ENCODE peak calls at places on chromosomes 12 and 14, in seven cellular contexts. V is A549, L is GM06990, W is bronchial epithelial cell, P is HL-60, K is IMR-90, F is dorsolateral prefrontal cortex. I is an unnamed sample.

GRCh38 chr12:31958601-31959000 is 614 bp upstream of the RESF1 start:
- DNase-seq in V (peak), L (no peak), W (no peak), P (no peak), K (no peak), F (no peak), I (no peak)

GRCh38 chr12:25769076-25769945 is 189.2 kb upstream of the RASSF8 start:
- DNase-seq in V (peak), L (no peak), W (peak), P (no peak), K (peak), F (no peak), I (peak)

GRCh38 chr14:58331111-58331510 is 32.8 kb downstream of the ARID4A start:
- DNase-seq in V (peak), L (peak), W (peak), P (peak), K (peak), F (peak), I (peak)

GRCh38 chr12:110254971-110255540 is 26.0 kb upstream of the ATP2A2 start:
- DNase-seq in V (no peak), L (no peak), W (no peak), P (no peak), K (no peak), F (no peak), I (no peak)

GRCh38 chr12:67937822-67938221 is 51.4 kb upstream of the IFNG-AS1 start:
- DNase-seq in V (no peak), L (no peak), W (no peak), P (no peak), K (no peak), F (no peak), I (no peak)

GRCh38 chr12:109715310-109716091 is 1.9 kb downstream of the FAM222A start:
- DNase-seq in V (peak), L (no peak), W (no peak), P (no peak), K (no peak), F (no peak), I (no peak)

GRCh38 chr14:74169906-74170305 is 69.3 kb upstream of the VSX2 start:
- DNase-seq in V (no peak), L (no peak), W (no peak), P (no peak), K (no peak), F (no peak), I (no peak)

GRCh38 chr14:68894802-68895201 is 84.3 kb downstream of the ACTN1 start:
- DNase-seq in V (no peak), L (no peak), W (peak), P (no peak), K (peak), F (no peak), I (no peak)

GRCh38 chr12:41663487-41664258 is 475.6 kb downstream of the PDZRN4 start:
- DNase-seq in V (peak), L (no peak), W (peak), P (no peak), K (peak), F (no peak), I (no peak)

GRCh38 chr14:20485900-20486299 is 16.7 kb downstream of the PNP start:
- DNase-seq in V (no peak), L (no peak), W (no peak), P (no peak), K (no peak), F (no peak), I (no peak)

GRCh38 chr12:45912774-45913173 is 77.6 kb downstream of the SCAF11 start:
- DNase-seq in V (no peak), L (no peak), W (no peak), P (no peak), K (no peak), F (no peak), I (no peak)

GRCh38 chr14:92651106-92651792 is 97.2 kb downstream of the LGMN start:
- DNase-seq in V (no peak), L (peak), W (no peak), P (peak), K (no peak), F (no peak), I (no peak)

GRCh38 chr12:42410345-42410744 is 84.4 kb downstream of the PPHLN1 start:
- DNase-seq in V (no peak), L (no peak), W (peak), P (no peak), K (no peak), F (no peak), I (no peak)

GRCh38 chr14:55117816-55118441 is 11.1 kb upstream of the LGALS3 start:
- DNase-seq in V (no peak), L (no peak), W (peak), P (no peak), K (no peak), F (no peak), I (peak)

GRCh38 chr12:12683725-12684124 is 12.3 kb downstream of the GPR19 start:
- DNase-seq in V (no peak), L (no peak), W (no peak), P (no peak), K (no peak), F (peak), I (no peak)

GRCh38 chr14:54685286-54685845 is 118.4 kb downstream of the SAMD4A start:
- DNase-seq in V (no peak), L (no peak), W (peak), P (no peak), K (no peak), F (no peak), I (no peak)

DNA sequence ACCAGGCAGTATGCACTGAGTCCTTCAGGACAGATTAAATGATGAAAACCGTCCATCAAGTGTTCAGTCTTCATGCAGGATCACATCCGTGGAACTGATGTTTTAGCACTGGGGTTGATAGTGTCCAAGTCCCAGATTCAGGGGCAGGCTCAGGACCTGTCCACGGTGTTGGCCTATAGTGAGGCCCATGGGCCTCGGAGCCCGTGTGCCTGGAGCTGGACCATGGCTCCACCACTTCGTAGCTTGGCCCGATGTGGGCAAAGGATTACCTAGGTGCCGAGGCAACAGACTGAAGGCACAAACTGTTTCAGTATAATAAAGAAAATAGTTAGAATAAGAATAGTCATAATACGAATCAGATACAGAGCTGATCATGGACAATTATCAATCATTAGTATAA is 41.8 kb downstream of the DDX51 start:
- DNase-seq in V (no peak), L (no peak), W (no peak), P (no peak), K (no peak), F (no peak), I (no peak)
- TF ChIP-seq CTCF in V (no peak), L (no peak), W (no peak), P (no peak), K (no peak), F (no peak), I (no peak)

GRCh38 chr12:63445266-63445665 is 223.0 kb downstream of the DPY19L2 start:
- DNase-seq in V (no peak), L (no peak), W (no peak), P (no peak), K (no peak), F (no peak), I (no peak)

DNA sequence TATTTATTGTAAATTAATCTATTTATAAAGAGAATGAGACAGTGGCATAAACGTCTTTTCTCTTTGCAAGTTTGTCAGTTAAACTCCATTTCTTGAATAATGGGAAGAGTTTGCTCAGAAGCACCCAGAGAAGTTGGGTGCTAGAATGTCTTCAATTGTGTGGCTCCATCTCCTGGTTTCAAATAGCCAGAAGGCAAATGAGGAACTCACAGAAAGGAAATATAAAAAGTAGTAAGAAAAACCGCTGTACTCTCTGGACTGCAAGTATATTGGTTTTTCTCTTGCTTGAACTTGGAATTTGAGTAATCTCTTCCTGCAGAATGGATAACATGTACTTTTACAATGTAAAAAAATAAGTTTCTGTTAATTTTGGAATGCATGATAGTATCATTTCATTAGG is 217.5 kb downstream of the DPY19L2 start:
- DNase-seq in V (no peak), L (no peak), W (no peak), P (no peak), K (no peak), F (no peak), I (no peak)
- TF ChIP-seq CTCF in V (no peak), L (no peak), W (no peak), P (no peak), K (no peak), F (no peak), I (no peak)

DNA sequence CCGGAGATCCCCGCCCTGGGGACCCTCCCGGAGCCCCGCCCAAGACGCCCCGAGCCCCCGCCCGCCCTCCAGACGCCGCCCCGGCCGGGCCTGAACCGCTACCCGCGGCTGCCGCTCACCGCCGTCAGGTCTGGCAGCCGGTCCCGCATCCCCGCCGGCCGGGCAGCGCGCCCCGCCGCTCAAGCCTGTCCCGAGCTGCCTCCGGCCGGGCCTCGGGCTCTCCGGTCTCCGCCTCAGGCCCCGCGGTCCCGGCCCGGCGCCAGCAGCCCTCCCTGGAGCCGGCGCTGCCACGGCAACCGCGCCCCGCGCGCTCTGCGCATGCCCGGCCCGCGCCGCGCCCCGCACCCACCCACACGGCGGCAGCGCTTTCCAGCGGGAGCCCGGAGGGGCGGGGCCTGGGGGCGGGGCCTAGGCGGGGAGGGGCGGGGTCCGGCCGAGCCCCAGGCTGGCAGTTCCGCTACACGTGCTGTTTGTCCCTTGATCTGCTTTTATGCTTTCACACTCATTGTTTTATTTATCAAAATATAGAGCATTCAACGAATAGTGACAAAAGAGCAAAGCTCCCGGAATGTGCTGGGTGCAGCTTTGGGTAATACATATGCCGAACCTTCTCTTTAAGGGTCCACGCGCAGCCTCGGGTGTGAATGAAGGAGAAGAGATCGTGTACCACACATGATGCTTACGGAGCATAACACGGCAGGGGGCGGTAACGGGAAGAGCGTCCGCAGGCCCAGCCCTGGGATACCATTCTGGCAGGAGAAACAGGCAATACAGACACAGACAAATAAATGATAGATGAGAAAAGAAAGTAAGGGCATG is at the start of gene STX2:
- DNase-seq in V (peak), L (peak), W (peak), P (peak), K (peak), F (peak), I (peak)
- TF ChIP-seq CTCF in V (peak), L (peak), W (peak), P (no peak), K (peak), F (peak), I (peak)

GRCh38 chr12:53987748-53988147 is 2.8 kb downstream of the HOXC10 start:
- DNase-seq in V (no peak), L (no peak), W (no peak), P (no peak), K (no peak), F (no peak), I (no peak)
- TF ChIP-seq CTCF in V (no peak), L (no peak), W (no peak), P (no peak), K (no peak), F (no peak), I (no peak)

DNA sequence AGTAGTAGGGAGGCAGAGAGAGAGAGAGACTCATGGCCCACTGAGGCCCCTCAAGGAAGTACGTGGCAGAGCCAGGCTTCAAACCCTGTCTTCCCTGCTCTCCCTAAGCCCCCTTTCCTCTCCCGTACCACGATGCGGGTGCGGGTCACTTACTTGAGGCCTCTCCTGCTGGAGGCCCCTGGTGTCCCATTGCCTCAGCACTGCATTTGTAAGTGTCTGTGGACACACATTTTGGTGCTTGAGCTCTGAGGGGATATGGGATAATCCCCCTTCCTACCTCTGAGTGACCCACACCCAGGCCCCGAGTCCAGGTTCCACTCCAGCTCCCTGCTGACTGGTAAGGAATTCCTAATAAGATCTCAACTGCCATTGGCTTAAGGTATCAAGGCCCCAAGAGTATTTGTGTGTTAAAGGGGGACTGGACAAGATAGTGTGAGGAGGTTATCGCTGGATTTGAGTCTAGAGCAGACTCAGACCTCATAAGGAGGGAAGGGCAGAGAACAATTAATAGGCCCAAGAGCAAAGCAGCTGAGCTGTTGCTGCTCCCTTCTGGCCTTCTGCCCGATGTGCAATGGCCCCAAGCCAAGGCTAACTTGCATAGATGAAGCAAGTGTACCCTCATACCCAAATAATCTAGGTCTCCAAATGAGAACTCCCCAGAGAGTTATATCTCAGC is 71.9 kb downstream of the CRACR2A start:
- DNase-seq in V (no peak), L (no peak), W (peak), P (no peak), K (no peak), F (no peak), I (peak)
- TF ChIP-seq CTCF in V (no peak), L (no peak), W (peak), P (no peak), K (no peak), F (no peak), I (no peak)

DNA sequence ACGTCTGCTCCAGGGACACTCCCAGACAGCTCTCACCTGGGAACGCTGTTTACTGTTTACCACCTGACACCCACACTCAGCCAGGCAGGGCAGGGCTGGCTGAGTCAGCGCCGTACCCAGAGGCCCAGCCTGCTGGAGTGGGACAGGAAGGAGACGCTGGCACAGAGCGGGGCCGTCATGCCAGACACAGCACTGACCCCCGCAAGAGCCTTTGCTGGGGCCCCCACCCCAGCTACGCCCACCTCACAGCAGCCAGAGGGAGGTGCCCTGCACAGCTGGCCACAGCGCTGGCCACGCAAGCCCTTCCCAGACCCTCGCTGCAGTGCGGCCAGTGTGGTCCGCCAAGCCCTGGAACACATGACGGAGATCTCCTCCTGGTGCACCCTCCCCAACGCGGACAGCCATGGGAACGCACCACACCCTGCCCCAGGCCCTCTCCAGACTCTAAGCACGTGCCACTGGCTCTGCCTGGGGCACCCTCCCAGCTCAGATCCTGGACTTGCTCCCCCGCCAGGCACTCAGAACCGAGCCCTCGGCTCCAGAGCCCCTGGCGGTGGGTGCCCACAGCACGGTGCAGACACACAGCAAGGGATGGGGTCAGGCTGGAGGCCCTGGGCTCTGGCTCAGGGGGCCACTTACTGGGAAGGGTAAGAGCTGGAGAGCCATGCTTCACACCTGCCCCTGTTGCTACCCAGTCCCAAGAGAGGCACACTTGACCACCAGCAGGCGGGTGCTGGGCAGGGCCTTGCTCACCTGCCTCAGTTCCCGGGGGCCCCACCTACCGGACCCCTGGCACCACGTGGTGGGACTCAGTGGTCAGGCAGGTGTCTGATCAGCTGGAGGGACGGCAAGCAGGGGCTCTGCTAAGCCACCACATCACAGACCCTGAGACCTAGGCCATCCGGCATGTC is 5.6 kb downstream of the AHNAK2 start:
- DNase-seq in V (peak), L (no peak), W (peak), P (no peak), K (no peak), F (no peak), I (peak)
- TF ChIP-seq CTCF in V (no peak), L (no peak), W (peak), P (no peak), K (no peak), F (no peak), I (peak)

GRCh38 chr14:106883218-106883692 is 1356.9 kb downstream of the TMEM121 start:
- DNase-seq in V (peak), L (peak), W (no peak), P (no peak), K (no peak), F (no peak), I (no peak)

GRCh38 chr14:106875503-106875902 is 1349.1 kb downstream of the TMEM121 start:
- DNase-seq in V (no peak), L (peak), W (no peak), P (no peak), K (no peak), F (no peak), I (no peak)

GRCh38 chr14:106877527-106877926 is 1351.1 kb downstream of the TMEM121 start:
- DNase-seq in V (no peak), L (no peak), W (no peak), P (no peak), K (no peak), F (no peak), I (no peak)

GRCh38 chr14:106876711-106877110 is 1350.3 kb downstream of the TMEM121 start:
- DNase-seq in V (no peak), L (no peak), W (no peak), P (no peak), K (no peak), F (no peak), I (no peak)

DNA sequence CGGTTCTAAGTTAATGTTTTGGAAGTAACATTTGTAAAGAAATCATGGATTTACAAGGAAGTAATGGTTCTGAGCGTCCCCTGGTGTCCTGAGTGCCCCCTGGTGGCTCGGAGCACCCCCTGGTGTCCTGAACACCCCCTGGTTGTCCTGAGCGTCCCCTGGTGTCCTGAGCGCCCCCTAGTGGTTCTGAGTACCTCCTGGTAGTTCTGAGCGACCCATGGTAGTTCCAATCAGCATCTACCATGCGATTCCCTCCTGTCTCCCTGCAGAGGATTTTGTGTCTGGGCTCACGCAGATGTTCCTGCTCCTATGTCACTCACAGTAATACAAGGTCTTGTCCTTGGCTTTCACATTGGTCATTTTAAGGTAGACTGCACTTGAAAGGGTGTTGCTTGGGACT is 1352.9 kb downstream of the TMEM121 start:
- DNase-seq in V (peak), L (peak), W (peak), P (peak), K (no peak), F (no peak), I (no peak)
- TF ChIP-seq CTCF in V (peak), L (peak), W (peak), P (peak), K (peak), F (no peak), I (no peak)

DNA sequence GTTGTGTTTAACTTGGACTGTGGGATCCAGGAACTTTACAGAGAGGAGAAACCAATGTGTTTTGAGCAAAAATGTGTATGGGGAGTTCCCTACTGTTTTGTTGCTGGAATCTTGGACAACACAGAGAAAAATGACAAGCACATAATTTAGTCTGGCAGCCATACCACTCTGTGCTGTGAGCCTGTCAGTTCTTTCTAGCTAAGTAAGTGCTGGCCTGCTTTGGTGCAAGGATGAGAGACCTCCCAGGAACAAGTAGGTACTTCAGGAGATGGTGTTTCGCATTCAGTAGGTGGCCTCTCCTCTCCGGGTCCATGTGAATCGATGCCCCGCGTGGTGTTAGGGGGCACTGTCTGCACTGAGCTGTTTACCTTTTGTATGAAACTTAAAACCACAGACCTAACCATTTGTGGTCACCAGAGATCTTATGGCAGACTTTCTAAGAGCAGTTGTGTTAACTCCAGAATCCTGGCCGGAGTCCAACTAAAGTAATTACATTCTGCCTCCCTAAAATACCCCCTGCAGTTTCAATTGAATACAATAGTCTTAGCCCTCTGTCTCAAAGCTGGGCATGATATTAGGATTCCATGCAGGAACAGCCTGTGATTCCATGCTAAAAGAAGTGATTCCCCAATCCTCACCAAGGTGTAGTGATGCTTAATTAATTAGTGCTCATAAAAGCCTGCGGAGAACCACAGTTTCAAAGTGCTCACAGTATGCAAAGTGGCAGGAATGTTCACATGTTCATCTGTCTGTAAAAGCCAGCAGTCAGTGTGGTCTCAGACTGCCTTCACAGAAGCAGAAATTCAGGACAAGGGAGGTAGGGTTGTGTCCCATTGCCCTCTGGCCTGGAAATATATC is 64.2 kb downstream of the LLPH start:
- DNase-seq in V (no peak), L (no peak), W (no peak), P (no peak), K (peak), F (no peak), I (peak)
- TF ChIP-seq CTCF in V (no peak), L (peak), W (no peak), P (no peak), K (no peak), F (no peak), I (peak)

I was measured in fibroblast of the aortic adventitia.